ENCODE peak calls at places on chromosome 6, in eight cellular contexts. N is mammary epithelial cell, H is GM12878, I is PC-3, E is cardiac muscle cell, D is lower lobe of right lung, W is adrenal gland, J is tibial nerve. M is an unnamed sample.

GRCh38 chr6:93293399-93294271 is 125.7 kb downstream of the EPHA7 start:
- DNase-seq in N (no peak), H (no peak), I (no peak), E (no peak), D (no peak), W (no peak), J (no peak), M (no peak)

GRCh38 chr6:53330137-53330536 is 18.6 kb downstream of the ELOVL5 start:
- DNase-seq in N (no peak), H (no peak), I (peak; percentile 21), E (no peak), D (no peak), W (no peak), J (no peak), M (no peak)

GRCh38 chr6:50815436-50816114 is 3.1 kb upstream of the TFAP2B start:
- DNase-seq in N (peak; percentile 23), H (no peak), I (peak; percentile 43), E (no peak), D (no peak), W (no peak), J (no peak), M (no peak)

GRCh38 chr6:116217069-116217468 is 36.8 kb downstream of the TSPYL4 start:
- DNase-seq in N (peak; percentile 29), H (no peak), I (peak; percentile 61), E (peak; percentile 22), D (no peak), W (no peak), J (no peak), M (peak; percentile 51)

GRCh38 chr6:28334272-28335039 is 1.5 kb downstream of the ZSCAN31 start:
- DNase-seq in N (no peak), H (no peak), I (no peak), E (no peak), D (no peak), W (no peak), J (no peak), M (no peak)

GRCh38 chr6:128357391-128358110 is 162.8 kb downstream of the PTPRK start:
- DNase-seq in N (no peak), H (no peak), I (no peak), E (no peak), D (no peak), W (no peak), J (no peak), M (no peak)

GRCh38 chr6:136706431-136706830 is 85.8 kb downstream of the MAP3K5 start:
- DNase-seq in N (no peak), H (no peak), I (no peak), E (no peak), D (no peak), W (no peak), J (no peak), M (no peak)

GRCh38 chr6:138428943-138429616 is 25.1 kb downstream of the HEBP2 start:
- DNase-seq in N (peak; percentile 24), H (no peak), I (peak; percentile 59), E (peak; percentile 60), D (no peak), W (no peak), J (peak; percentile 67), M (peak; percentile 55)

GRCh38 chr6:102571236-102571908 is 1177.9 kb downstream of the GRIK2 start:
- DNase-seq in N (no peak), H (no peak), I (peak; percentile 52), E (no peak), D (no peak), W (no peak), J (no peak), M (no peak)

GRCh38 chr6:143513410-143513809 is 1.9 kb upstream of the FUCA2 start:
- DNase-seq in N (no peak), H (no peak), I (peak; percentile 30), E (peak; percentile 12), D (peak; percentile 60), W (no peak), J (no peak), M (peak; percentile 43)

GRCh38 chr6:132712366-132712765 is 1.5 kb downstream of the VNN1 start:
- DNase-seq in N (peak; percentile 45), H (no peak), I (peak; percentile 84), E (no peak), D (no peak), W (no peak), J (no peak), M (no peak)

GRCh38 chr6:72552938-72553337 is 68.9 kb upstream of the KCNQ5 start:
- DNase-seq in N (peak; percentile 44), H (no peak), I (peak; percentile 88), E (no peak), D (no peak), W (no peak), J (no peak), M (no peak)

GRCh38 chr6:12404651-12405050 is 114.5 kb downstream of the EDN1 start:
- DNase-seq in N (no peak), H (no peak), I (no peak), E (no peak), D (no peak), W (no peak), J (no peak), M (no peak)

GRCh38 chr6:105794263-105794662 is 291.9 kb upstream of the PRDM1 start:
- DNase-seq in N (no peak), H (no peak), I (peak; percentile 42), E (peak; percentile 23), D (peak; percentile 78), W (peak; percentile 84), J (peak; percentile 72), M (no peak)

GRCh38 chr6:66126358-66126757 is 419.3 kb upstream of the EYS start:
- DNase-seq in N (no peak), H (no peak), I (no peak), E (no peak), D (no peak), W (no peak), J (no peak), M (no peak)

GRCh38 chr6:169622618-169623017 is 79.2 kb downstream of the WDR27 start:
- DNase-seq in N (peak; percentile 29), H (no peak), I (no peak), E (no peak), D (no peak), W (no peak), J (no peak), M (no peak)

GRCh38 chr6:142926494-142927273 is 18.3 kb downstream of the HIVEP2 start:
- DNase-seq in N (peak; percentile 61), H (no peak), I (peak; percentile 38), E (peak; percentile 75), D (peak; percentile 86), W (peak; percentile 92), J (peak; percentile 80), M (peak; percentile 83)

GRCh38 chr6:145643760-145644159 is 91.6 kb downstream of the EPM2A start:
- DNase-seq in N (no peak), H (no peak), I (no peak), E (no peak), D (no peak), W (no peak), J (no peak), M (no peak)

GRCh38 chr6:139595183-139595582 is 220.7 kb upstream of the CITED2 start:
- DNase-seq in N (peak; percentile 51), H (no peak), I (no peak), E (no peak), D (no peak), W (no peak), J (no peak), M (peak; percentile 15)

GRCh38 chr6:13434777-13435176 is 52.6 kb downstream of the GFOD1 start:
- DNase-seq in N (no peak), H (no peak), I (no peak), E (no peak), D (no peak), W (peak; percentile 31), J (no peak), M (no peak)
- H3K4me1 ChIP-seq in N (no peaks in the 10 kb centered on the region), H (peaks cover 52% of the 10 kb centered on the region), I (peaks cover 17% of the 10 kb centered on the region), E (peaks cover 3% of the 10 kb centered on the region), D (peaks cover 36% of the 10 kb centered on the region), W (no peaks in the 10 kb centered on the region), J (peaks cover 18% of the 10 kb centered on the region), M (peaks cover 36% of the 10 kb centered on the region)

GRCh38 chr6:119108076-119108475 is 29.6 kb upstream of the FAM184A start:
- DNase-seq in N (no peak), H (no peak), I (no peak), E (no peak), D (no peak), W (no peak), J (no peak), M (no peak)
- H3K4me3 ChIP-seq in N (no peak overlapping the region), H (no peak overlapping the region), I (no peak overlapping the region), E (no peak overlapping the region), D (no peak overlapping the region), W (no peak overlapping the region), J (no peak overlapping the region), M (no peak overlapping the region)

DNA sequence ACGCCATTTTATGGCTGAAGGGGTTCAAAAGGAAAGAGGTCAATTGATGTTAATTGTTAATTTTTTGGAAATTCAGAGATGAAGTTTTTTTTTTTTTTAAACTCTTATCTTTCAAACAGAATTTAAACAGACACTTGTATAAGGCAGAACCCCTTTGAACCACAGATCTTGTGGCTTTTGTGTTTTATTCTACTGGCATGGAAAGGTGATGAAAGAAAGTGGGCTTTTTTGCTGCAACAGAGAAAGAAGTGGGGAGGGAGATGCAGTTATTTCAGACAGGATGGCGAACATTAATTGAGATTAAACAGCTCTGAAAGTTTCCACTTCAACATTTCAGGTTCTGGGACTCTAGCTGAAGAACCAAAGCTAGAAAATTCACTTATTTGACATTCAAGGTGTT is 200.9 kb downstream of the GJA10 start:
- DNase-seq in N (no peak), H (no peak), I (no peak), E (no peak), D (no peak), W (no peak), J (no peak), M (no peak)
- H3K27me3 ChIP-seq in N (no peaks in the 10 kb centered on the region), H (peaks cover 2% of the 10 kb centered on the region), I (no peaks in the 10 kb centered on the region), E (no peaks in the 10 kb centered on the region), D (no peaks in the 10 kb centered on the region), W (no peaks in the 10 kb centered on the region), J (no peaks in the 10 kb centered on the region), M (no peaks in the 10 kb centered on the region)

DNA sequence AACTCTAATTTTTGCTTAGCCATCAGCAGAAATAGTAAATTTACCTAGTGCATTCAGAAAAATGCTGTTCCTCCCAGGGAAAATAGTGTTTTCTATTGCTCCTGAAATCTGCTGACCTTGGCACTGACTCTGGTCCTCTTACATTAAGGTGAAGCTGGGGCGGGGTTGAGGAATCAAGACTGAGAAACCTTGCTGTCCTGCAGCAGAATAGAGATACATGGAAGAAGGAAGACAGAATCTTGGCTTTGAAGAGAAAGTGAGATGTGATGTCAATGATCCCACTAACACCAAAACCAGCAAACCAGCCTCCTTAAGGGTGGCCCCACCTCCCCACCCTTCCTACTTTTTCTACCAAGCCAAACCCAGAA is 840 bp upstream of the LY86 start:
- DNase-seq in N (no peak), H (no peak), I (no peak), E (no peak), D (no peak), W (no peak), J (no peak), M (no peak)
- H3K4me1 ChIP-seq in N (no peaks in the 10 kb centered on the region), H (peaks cover 34% of the 10 kb centered on the region), I (no peaks in the 10 kb centered on the region), E (no peaks in the 10 kb centered on the region), D (peaks cover 16% of the 10 kb centered on the region), W (no peaks in the 10 kb centered on the region), J (peaks cover 20% of the 10 kb centered on the region), M (peaks cover 16% of the 10 kb centered on the region)

GRCh38 chr6:35048031-35048613 is 93.0 kb downstream of the TCP11 start:
- DNase-seq in N (no peak), H (no peak), I (no peak), E (peak; percentile 27), D (no peak), W (peak; percentile 88), J (no peak), M (no peak)
- H3K4me3 ChIP-seq in N (no peak overlapping the region), H (no peak overlapping the region), I (no peak overlapping the region), E (no peak overlapping the region), D (peak overlapping the region; percentile 25), W (peak overlapping the region; percentile 14), J (no peak overlapping the region), M (no peak overlapping the region)